ENCODE peak calls at places on chromosomes 12 and 14, in eight cellular contexts. Y, B, T, N, V, I, U and K are unnamed samples.

GRCh38 chr12:65325183-65325582 is 46.7 kb downstream of the MSRB3 start:
- DNase-seq in U (no peak), B (no peak), Y (no peak), N (no peak), T (no peak), V (no peak), I (no peak), K (no peak)

GRCh38 chr12:112851024-112851777 is 55.6 kb upstream of the OAS1 start:
- DNase-seq in B (no peak), N (no peak), V (no peak), U (no peak), T (no peak), I (no peak), Y (no peak), K (no peak)

GRCh38 chr12:77058740-77059139 is 6.6 kb downstream of the E2F7 start:
- DNase-seq in N (no peak), B (no peak), T (no peak), V (no peak), U (no peak), I (no peak), Y (no peak), K (no peak)

GRCh38 chr12:87818416-87818815 is 210.8 kb downstream of the C12orf50 start:
- DNase-seq in U (no peak), T (no peak), V (no peak), N (no peak), B (no peak), I (no peak), Y (no peak), K (no peak)

GRCh38 chr12:15962760-15963159 is 51.6 kb downstream of the DERA start:
- DNase-seq in B (no peak), T (no peak), Y (no peak), N (no peak), I (no peak), U (no peak), V (no peak), K (no peak)

GRCh38 chr14:102215071-102215470 is 75.4 kb downstream of the WDR20 start:
- DNase-seq in V (no peak), B (peak; percentile 55), U (no peak), I (no peak), Y (no peak), N (no peak), T (no peak), K (no peak)

GRCh38 chr12:106126441-106127288 is 12.1 kb downstream of the NUAK1 start:
- DNase-seq in V (no peak), U (no peak), B (peak; percentile 57), T (no peak), Y (no peak), I (no peak), N (no peak), K (no peak)

GRCh38 chr12:110857528-110857927 is 10.7 kb downstream of the CCDC63 start:
- DNase-seq in V (no peak), N (no peak), B (no peak), I (no peak), U (no peak), T (no peak), Y (no peak), K (no peak)

GRCh38 chr14:102258136-102258535 is 46.8 kb downstream of the MOK start:
- DNase-seq in Y (no peak), N (no peak), U (no peak), B (no peak), I (no peak), T (no peak), V (no peak), K (no peak)

GRCh38 chr14:61188936-61189808 is 92.0 kb downstream of the TMEM30B start:
- DNase-seq in I (no peak), B (no peak), U (no peak), Y (peak; percentile 69), T (no peak), V (no peak), N (peak; percentile 80), K (no peak)

GRCh38 chr12:122023339-122024131 is 1.9 kb downstream of the BCL7A start:
- DNase-seq in I (no peak), V (peak; percentile 46), U (no peak), N (peak; percentile 74), T (peak; percentile 60), B (peak; percentile 56), Y (peak; percentile 68), K (peak; percentile 46)

GRCh38 chr12:65339161-65339560 is 60.7 kb downstream of the MSRB3 start:
- DNase-seq in I (no peak), V (no peak), Y (no peak), U (no peak), B (no peak), T (no peak), N (no peak), K (no peak)

GRCh38 chr12:18424857-18425256 is 163.5 kb downstream of the PIK3C2G start:
- DNase-seq in V (no peak), U (no peak), Y (no peak), T (no peak), I (no peak), N (no peak), B (no peak), K (no peak)

GRCh38 chr12:125151284-125151683 is 86.0 kb downstream of the AACS start:
- DNase-seq in N (no peak), Y (no peak), U (no peak), T (no peak), B (no peak), I (no peak), V (no peak), K (no peak)

GRCh38 chr12:76719171-76719631 is 44.7 kb upstream of the ZDHHC17 start:
- DNase-seq in N (no peak), T (peak; percentile 51), Y (no peak), V (no peak), U (peak; percentile 34), I (no peak), B (peak; percentile 50), K (no peak)

GRCh38 chr12:130620281-130620680 is 95.8 kb downstream of the RIMBP2 start:
- DNase-seq in N (no peak), V (no peak), I (no peak), U (no peak), T (no peak), Y (no peak), B (no peak), K (no peak)

GRCh38 chr14:35338731-35339405 is 46.7 kb downstream of the PSMA6 start:
- DNase-seq in I (no peak), V (no peak), Y (no peak), B (no peak), T (no peak), U (no peak), N (no peak), K (no peak)

GRCh38 chr14:71693373-71693772 is 238.9 kb upstream of the RGS6 start:
- DNase-seq in I (no peak), U (no peak), N (no peak), Y (no peak), V (no peak), B (peak; percentile 87), T (no peak), K (no peak)

GRCh38 chr12:63844391-63845341 is at the start of gene SRGAP1:
- DNase-seq in U (no peak), N (peak; percentile 25), I (peak; percentile 32), T (peak; percentile 73), B (no peak), Y (peak; percentile 17), V (peak; percentile 31), K (peak; percentile 59)